ENCODE peak calls at places on chromosomes 7 and 10, in six cellular contexts. One of them, this sample, is unnamed.

GRCh38 chr7:43572516-43573049 is 10.3 kb upstream of the STK17A start:
- DNase-seq in GM13976: no peak
- DNase-seq in colonic mucosa: no peak
- DNase-seq in GM12865: peak; percentile 74
- DNase-seq in BE2C: no peak
- DNase-seq in neural progenitor cell: no peak
- DNase-seq in this sample: no peak

GRCh38 chr10:132371641-132372081 is 25.3 kb upstream of the PWWP2B start:
- DNase-seq in GM13976: no peak
- DNase-seq in colonic mucosa: no peak
- DNase-seq in GM12865: peak; percentile 29
- DNase-seq in BE2C: no peak
- DNase-seq in neural progenitor cell: no peak
- DNase-seq in this sample: no peak

GRCh38 chr10:69715156-69715898 is 85.3 kb downstream of the FAM241B start:
- DNase-seq in GM13976: no peak
- DNase-seq in colonic mucosa: no peak
- DNase-seq in GM12865: no peak
- DNase-seq in BE2C: no peak
- DNase-seq in neural progenitor cell: no peak
- DNase-seq in this sample: no peak

GRCh38 chr10:105258036-105258673 is 617.1 kb downstream of the SORCS3 start:
- DNase-seq in GM13976: no peak
- DNase-seq in colonic mucosa: no peak
- DNase-seq in GM12865: no peak
- DNase-seq in BE2C: no peak
- DNase-seq in neural progenitor cell: no peak
- DNase-seq in this sample: no peak

GRCh38 chr10:35219292-35219691 is 92.6 kb downstream of the CREM start:
- DNase-seq in GM13976: no peak
- DNase-seq in colonic mucosa: no peak
- DNase-seq in GM12865: no peak
- DNase-seq in BE2C: no peak
- DNase-seq in neural progenitor cell: no peak
- DNase-seq in this sample: no peak

GRCh38 chr10:78972160-78972946 is 96.4 kb upstream of the ZMIZ1 start:
- DNase-seq in GM13976: no peak
- DNase-seq in colonic mucosa: peak; percentile 52
- DNase-seq in GM12865: no peak
- DNase-seq in BE2C: no peak
- DNase-seq in neural progenitor cell: peak; percentile 56
- DNase-seq in this sample: peak; percentile 41

GRCh38 chr7:120554960-120555571 is 282.1 kb downstream of the KCND2 start:
- DNase-seq in GM13976: peak; percentile 44
- DNase-seq in colonic mucosa: peak; percentile 25
- DNase-seq in GM12865: peak; percentile 76
- DNase-seq in BE2C: peak; percentile 46
- DNase-seq in neural progenitor cell: peak; percentile 76
- DNase-seq in this sample: peak; percentile 51

GRCh38 chr10:14499610-14499904 is 168.8 kb upstream of the FRMD4A start:
- DNase-seq in GM13976: no peak
- DNase-seq in colonic mucosa: no peak
- DNase-seq in GM12865: no peak
- DNase-seq in BE2C: no peak
- DNase-seq in neural progenitor cell: no peak
- DNase-seq in this sample: no peak

GRCh38 chr10:84026821-84027257 is 112.5 kb upstream of the GHITM start:
- DNase-seq in GM13976: peak; percentile 35
- DNase-seq in colonic mucosa: peak; percentile 28
- DNase-seq in GM12865: peak; percentile 28
- DNase-seq in BE2C: peak; percentile 28
- DNase-seq in neural progenitor cell: peak; percentile 58
- DNase-seq in this sample: peak; percentile 45

GRCh38 chr10:79320785-79321493 is 26.3 kb upstream of the PPIF start:
- DNase-seq in GM13976: no peak
- DNase-seq in colonic mucosa: no peak
- DNase-seq in GM12865: no peak
- DNase-seq in BE2C: no peak
- DNase-seq in neural progenitor cell: no peak
- DNase-seq in this sample: no peak

GRCh38 chr7:91945476-91945875 is 4.8 kb downstream of the AKAP9 start:
- DNase-seq in GM13976: no peak
- DNase-seq in colonic mucosa: no peak
- DNase-seq in GM12865: no peak
- DNase-seq in BE2C: no peak
- DNase-seq in neural progenitor cell: no peak
- DNase-seq in this sample: no peak

GRCh38 chr7:132352774-132353173 is 223.5 kb downstream of the PLXNA4 start:
- DNase-seq in GM13976: no peak
- DNase-seq in colonic mucosa: no peak
- DNase-seq in GM12865: no peak
- DNase-seq in BE2C: no peak
- DNase-seq in neural progenitor cell: no peak
- DNase-seq in this sample: no peak

GRCh38 chr10:88763441-88763840 is 3.6 kb downstream of the LIPN start:
- DNase-seq in GM13976: no peak
- DNase-seq in colonic mucosa: no peak
- DNase-seq in GM12865: no peak
- DNase-seq in BE2C: no peak
- DNase-seq in neural progenitor cell: no peak
- DNase-seq in this sample: peak; percentile 5

GRCh38 chr10:5196613-5197234 is at the start of gene AKR1C4:
- DNase-seq in GM13976: no peak
- DNase-seq in colonic mucosa: no peak
- DNase-seq in GM12865: no peak
- DNase-seq in BE2C: no peak
- DNase-seq in neural progenitor cell: no peak
- DNase-seq in this sample: no peak

GRCh38 chr7:3065724-3066143 is 22.1 kb upstream of the CARD11 start:
- DNase-seq in GM13976: peak; percentile 65
- DNase-seq in colonic mucosa: peak; percentile 26
- DNase-seq in GM12865: peak; percentile 80
- DNase-seq in BE2C: peak; percentile 29
- DNase-seq in neural progenitor cell: peak; percentile 64
- DNase-seq in this sample: peak; percentile 56

GRCh38 chr10:122548699-122549098 is 11.9 kb upstream of the DMBT1 start:
- DNase-seq in GM13976: no peak
- DNase-seq in colonic mucosa: no peak
- DNase-seq in GM12865: no peak
- DNase-seq in BE2C: no peak
- DNase-seq in neural progenitor cell: no peak
- DNase-seq in this sample: no peak

GRCh38 chr10:70809011-70809611 is 6.6 kb upstream of the SGPL1 start:
- DNase-seq in GM13976: no peak
- DNase-seq in colonic mucosa: no peak
- DNase-seq in GM12865: no peak
- DNase-seq in BE2C: no peak
- DNase-seq in neural progenitor cell: no peak
- DNase-seq in this sample: no peak

GRCh38 chr10:132787253-132788179 is 1.6 kb upstream of the NKX6-2 start:
- DNase-seq in GM13976: no peak
- DNase-seq in colonic mucosa: no peak
- DNase-seq in GM12865: no peak
- DNase-seq in BE2C: no peak
- DNase-seq in neural progenitor cell: peak; percentile 86
- DNase-seq in this sample: peak; percentile 79

GRCh38 chr10:132971448-132972148 is 29.2 kb upstream of the CFAP46 start:
- DNase-seq in GM13976: no peak
- DNase-seq in colonic mucosa: no peak
- DNase-seq in GM12865: no peak
- DNase-seq in BE2C: no peak
- DNase-seq in neural progenitor cell: no peak
- DNase-seq in this sample: no peak

GRCh38 chr7:111855842-111856227 is 293.5 kb upstream of the IMMP2L start:
- DNase-seq in GM13976: no peak
- DNase-seq in colonic mucosa: no peak
- DNase-seq in GM12865: no peak
- DNase-seq in BE2C: peak; percentile 42
- DNase-seq in neural progenitor cell: peak; percentile 11
- DNase-seq in this sample: no peak
- TF ChIP-seq CTCF in GM13976: no peak
- TF ChIP-seq CTCF in colonic mucosa: no peak
- TF ChIP-seq CTCF in GM12865: no peak
- TF ChIP-seq CTCF in BE2C: peak; percentile 56
- TF ChIP-seq CTCF in neural progenitor cell: peak; percentile 7
- TF ChIP-seq CTCF in this sample: no peak

GRCh38 chr7:93178213-93178612 is 30.0 kb upstream of the SAMD9L start:
- DNase-seq in GM13976: no peak
- DNase-seq in colonic mucosa: no peak
- DNase-seq in GM12865: no peak
- DNase-seq in BE2C: no peak
- DNase-seq in neural progenitor cell: no peak
- DNase-seq in this sample: no peak
- TF ChIP-seq CTCF in GM13976: no peak
- TF ChIP-seq CTCF in colonic mucosa: no peak
- TF ChIP-seq CTCF in GM12865: no peak
- TF ChIP-seq CTCF in BE2C: peak; percentile 6
- TF ChIP-seq CTCF in neural progenitor cell: no peak
- TF ChIP-seq CTCF in this sample: no peak

GRCh38 chr10:66747451-66747850 is 178.4 kb upstream of the LRRTM3 start:
- DNase-seq in GM13976: no peak
- DNase-seq in colonic mucosa: no peak
- DNase-seq in GM12865: no peak
- DNase-seq in BE2C: no peak
- DNase-seq in neural progenitor cell: no peak
- DNase-seq in this sample: no peak
- TF ChIP-seq CTCF in GM13976: no peak
- TF ChIP-seq CTCF in colonic mucosa: no peak
- TF ChIP-seq CTCF in GM12865: no peak
- TF ChIP-seq CTCF in BE2C: no peak
- TF ChIP-seq CTCF in neural progenitor cell: no peak
- TF ChIP-seq CTCF in this sample: no peak

DNA sequence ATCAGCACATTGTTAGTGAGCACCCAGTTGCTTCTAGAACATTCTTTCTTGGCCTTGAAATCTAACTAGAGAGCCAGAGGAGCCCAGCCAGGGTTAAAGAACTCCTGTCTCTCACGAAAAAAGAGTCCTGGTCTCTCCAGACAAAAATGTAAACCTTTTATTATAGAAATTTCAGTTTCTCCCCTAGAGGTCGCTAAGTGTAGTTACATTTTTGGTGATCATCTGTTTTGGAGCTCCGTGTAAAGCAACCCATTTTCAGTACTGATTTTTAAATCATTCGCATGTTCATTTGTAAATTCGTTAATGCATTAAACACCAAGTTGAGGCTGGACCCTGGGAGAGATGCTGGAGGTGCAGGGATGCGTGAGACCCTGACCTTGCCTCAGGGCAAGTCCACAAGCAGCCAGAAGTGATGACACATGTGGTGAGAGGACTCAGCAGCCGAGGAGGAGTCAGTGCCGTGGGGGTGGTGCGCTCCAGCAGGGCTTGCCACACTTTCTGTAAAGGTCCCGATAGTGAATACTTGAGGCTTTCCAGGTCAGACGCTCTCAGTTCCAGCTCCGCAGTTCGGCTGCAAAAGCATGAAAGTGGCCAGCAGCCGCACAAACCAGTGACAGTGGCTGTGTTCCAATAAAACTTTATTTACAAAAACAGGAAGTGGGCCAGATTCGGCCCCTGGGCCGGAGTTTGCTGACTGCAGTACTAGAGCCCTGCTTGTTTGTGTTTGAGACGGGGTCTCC is 578.6 kb upstream of the FOXK1 start:
- DNase-seq in GM13976: no peak
- DNase-seq in colonic mucosa: no peak
- DNase-seq in GM12865: no peak
- DNase-seq in BE2C: no peak
- DNase-seq in neural progenitor cell: no peak
- DNase-seq in this sample: no peak
- TF ChIP-seq CTCF in GM13976: no peak
- TF ChIP-seq CTCF in colonic mucosa: no peak
- TF ChIP-seq CTCF in GM12865: no peak
- TF ChIP-seq CTCF in BE2C: no peak
- TF ChIP-seq CTCF in neural progenitor cell: peak; percentile 42
- TF ChIP-seq CTCF in this sample: peak; percentile 25

GRCh38 chr10:76436367-76436766 is 1004.9 kb downstream of the LRMDA start:
- DNase-seq in GM13976: no peak
- DNase-seq in colonic mucosa: no peak
- DNase-seq in GM12865: no peak
- DNase-seq in BE2C: no peak
- DNase-seq in neural progenitor cell: no peak
- DNase-seq in this sample: no peak

GRCh38 chr10:76437011-76437410 is 1005.6 kb downstream of the LRMDA start:
- DNase-seq in GM13976: no peak
- DNase-seq in colonic mucosa: no peak
- DNase-seq in GM12865: no peak
- DNase-seq in BE2C: no peak
- DNase-seq in neural progenitor cell: no peak
- DNase-seq in this sample: no peak

GRCh38 chr10:76433161-76434005 is 1002.0 kb downstream of the LRMDA start:
- DNase-seq in GM13976: no peak
- DNase-seq in colonic mucosa: no peak
- DNase-seq in GM12865: no peak
- DNase-seq in BE2C: peak; percentile 64
- DNase-seq in neural progenitor cell: no peak
- DNase-seq in this sample: no peak

GRCh38 chr10:76432274-76433012 is 1001.0 kb downstream of the LRMDA start:
- DNase-seq in GM13976: no peak
- DNase-seq in colonic mucosa: no peak
- DNase-seq in GM12865: no peak
- DNase-seq in BE2C: no peak
- DNase-seq in neural progenitor cell: no peak
- DNase-seq in this sample: no peak

GRCh38 chr10:76435154-76435553 is 1003.7 kb downstream of the LRMDA start:
- DNase-seq in GM13976: no peak
- DNase-seq in colonic mucosa: no peak
- DNase-seq in GM12865: no peak
- DNase-seq in BE2C: no peak
- DNase-seq in neural progenitor cell: no peak
- DNase-seq in this sample: no peak
- TF ChIP-seq CTCF in GM13976: no peak
- TF ChIP-seq CTCF in colonic mucosa: no peak
- TF ChIP-seq CTCF in GM12865: no peak
- TF ChIP-seq CTCF in BE2C: no peak
- TF ChIP-seq CTCF in neural progenitor cell: no peak
- TF ChIP-seq CTCF in this sample: no peak

GRCh38 chr10:108112218-108112617 is 947.7 kb upstream of the SORCS1 start:
- DNase-seq in GM13976: no peak
- DNase-seq in colonic mucosa: no peak
- DNase-seq in GM12865: no peak
- DNase-seq in BE2C: no peak
- DNase-seq in neural progenitor cell: peak; percentile 16
- DNase-seq in this sample: no peak
- TF ChIP-seq CTCF in GM13976: no peak
- TF ChIP-seq CTCF in colonic mucosa: peak; percentile 31
- TF ChIP-seq CTCF in GM12865: peak; percentile 21
- TF ChIP-seq CTCF in BE2C: peak; percentile 61
- TF ChIP-seq CTCF in neural progenitor cell: peak; percentile 54
- TF ChIP-seq CTCF in this sample: peak; percentile 30

GRCh38 chr7:141486959-141487358 is 64.3 kb upstream of the AGK start:
- DNase-seq in GM13976: no peak
- DNase-seq in colonic mucosa: no peak
- DNase-seq in GM12865: no peak
- DNase-seq in BE2C: no peak
- DNase-seq in neural progenitor cell: peak; percentile 3
- DNase-seq in this sample: no peak
- TF ChIP-seq CTCF in GM13976: no peak
- TF ChIP-seq CTCF in colonic mucosa: no peak
- TF ChIP-seq CTCF in GM12865: no peak
- TF ChIP-seq CTCF in BE2C: no peak
- TF ChIP-seq CTCF in neural progenitor cell: no peak
- TF ChIP-seq CTCF in this sample: no peak

GRCh38 chr7:49166441-49166840 is 242.1 kb downstream of the CDC14C start:
- DNase-seq in GM13976: no peak
- DNase-seq in colonic mucosa: no peak
- DNase-seq in GM12865: peak; percentile 7
- DNase-seq in BE2C: no peak
- DNase-seq in neural progenitor cell: peak; percentile 6
- DNase-seq in this sample: no peak
- TF ChIP-seq CTCF in GM13976: no peak
- TF ChIP-seq CTCF in colonic mucosa: no peak
- TF ChIP-seq CTCF in GM12865: no peak
- TF ChIP-seq CTCF in BE2C: no peak
- TF ChIP-seq CTCF in neural progenitor cell: peak; percentile 46
- TF ChIP-seq CTCF in this sample: no peak